ENCODE peak calls at places on chromosomes 3 and 15, in six cellular contexts. One of them, this sample, is unnamed.

GRCh38 chr3:142993958-142994442 is 7.4 kb upstream of the U2SURP start:
- DNase-seq in HepG2: peak
- DNase-seq in H1: peak
- DNase-seq in GM12878: no peak
- DNase-seq in WTC11: peak
- DNase-seq in HCT116: peak
- DNase-seq in this sample: peak

GRCh38 chr3:69249001-69249400 is 126.6 kb upstream of the LMOD3 start:
- DNase-seq in GM12878: no peak
- DNase-seq in WTC11: no peak
- DNase-seq in HepG2: no peak
- DNase-seq in H1: no peak
- DNase-seq in HCT116: no peak
- DNase-seq in this sample: no peak

GRCh38 chr3:49867871-49868321 is 1.8 kb downstream of the CAMKV start:
- DNase-seq in HCT116: no peak
- DNase-seq in H1: peak
- DNase-seq in HepG2: peak
- DNase-seq in GM12878: no peak
- DNase-seq in WTC11: peak
- DNase-seq in this sample: peak

GRCh38 chr15:84112025-84112424 is 123.5 kb upstream of the GOLGA6L4 start:
- DNase-seq in HCT116: no peak
- DNase-seq in H1: no peak
- DNase-seq in HepG2: no peak
- DNase-seq in WTC11: no peak
- DNase-seq in GM12878: no peak
- DNase-seq in this sample: peak

GRCh38 chr15:60047701-60048100 is 43.6 kb downstream of the FOXB1 start:
- DNase-seq in WTC11: no peak
- DNase-seq in GM12878: no peak
- DNase-seq in H1: no peak
- DNase-seq in HepG2: no peak
- DNase-seq in HCT116: no peak
- DNase-seq in this sample: no peak

GRCh38 chr3:50573566-50574279 is 4.4 kb downstream of the HEMK1 start:
- DNase-seq in HCT116: no peak
- DNase-seq in H1: no peak
- DNase-seq in GM12878: no peak
- DNase-seq in WTC11: no peak
- DNase-seq in HepG2: no peak
- DNase-seq in this sample: no peak

GRCh38 chr15:75425966-75426500 is 25.5 kb downstream of the SIN3A start:
- DNase-seq in WTC11: no peak
- DNase-seq in GM12878: no peak
- DNase-seq in HepG2: no peak
- DNase-seq in HCT116: no peak
- DNase-seq in H1: no peak
- DNase-seq in this sample: no peak

GRCh38 chr3:113746955-113747718 is at the start of gene ATP6V1A:
- DNase-seq in HepG2: peak
- DNase-seq in HCT116: no peak
- DNase-seq in GM12878: no peak
- DNase-seq in H1: peak
- DNase-seq in WTC11: peak
- DNase-seq in this sample: peak

GRCh38 chr3:177224406-177224805 is 27.1 kb upstream of the TBL1XR1 start:
- DNase-seq in WTC11: no peak
- DNase-seq in HepG2: no peak
- DNase-seq in GM12878: no peak
- DNase-seq in HCT116: no peak
- DNase-seq in H1: no peak
- DNase-seq in this sample: no peak

GRCh38 chr3:117246771-117247555 is 537.4 kb downstream of the TUSC7 start:
- DNase-seq in HepG2: no peak
- DNase-seq in HCT116: no peak
- DNase-seq in GM12878: no peak
- DNase-seq in H1: no peak
- DNase-seq in WTC11: no peak
- DNase-seq in this sample: no peak

GRCh38 chr3:141192345-141192744 is 39.3 kb upstream of the PXYLP1 start:
- DNase-seq in GM12878: peak
- DNase-seq in HepG2: peak
- DNase-seq in H1: peak
- DNase-seq in HCT116: peak
- DNase-seq in WTC11: peak
- DNase-seq in this sample: peak

GRCh38 chr3:10464068-10464434 is 41.3 kb downstream of the ATP2B2 start:
- DNase-seq in H1: no peak
- DNase-seq in WTC11: no peak
- DNase-seq in HCT116: no peak
- DNase-seq in GM12878: no peak
- DNase-seq in HepG2: no peak
- DNase-seq in this sample: no peak

GRCh38 chr3:59265566-59265965 is 215.7 kb upstream of the CFAP20DC start:
- DNase-seq in HepG2: no peak
- DNase-seq in H1: no peak
- DNase-seq in WTC11: no peak
- DNase-seq in HCT116: no peak
- DNase-seq in GM12878: no peak
- DNase-seq in this sample: no peak

GRCh38 chr15:76339302-76340197 is 3.0 kb downstream of the ISL2 start:
- DNase-seq in H1: peak
- DNase-seq in WTC11: peak
- DNase-seq in HepG2: no peak
- DNase-seq in GM12878: no peak
- DNase-seq in HCT116: no peak
- DNase-seq in this sample: no peak

GRCh38 chr15:90188914-90189748 is 12.0 kb upstream of the SEMA4B start:
- DNase-seq in WTC11: no peak
- DNase-seq in GM12878: no peak
- DNase-seq in HepG2: no peak
- DNase-seq in H1: no peak
- DNase-seq in HCT116: no peak
- DNase-seq in this sample: no peak

GRCh38 chr3:73401616-73402265 is 223.0 kb downstream of the PDZRN3 start:
- DNase-seq in HepG2: no peak
- DNase-seq in WTC11: no peak
- DNase-seq in HCT116: no peak
- DNase-seq in GM12878: no peak
- DNase-seq in H1: no peak
- DNase-seq in this sample: no peak

GRCh38 chr15:100669260-100669659 is 66.9 kb downstream of the ASB7 start:
- DNase-seq in H1: no peak
- DNase-seq in HCT116: no peak
- DNase-seq in HepG2: no peak
- DNase-seq in GM12878: no peak
- DNase-seq in WTC11: no peak
- DNase-seq in this sample: no peak

GRCh38 chr3:105518201-105518600 is 151.5 kb downstream of the ALCAM start:
- DNase-seq in HepG2: no peak
- DNase-seq in GM12878: no peak
- DNase-seq in HCT116: no peak
- DNase-seq in H1: no peak
- DNase-seq in WTC11: no peak
- DNase-seq in this sample: no peak

GRCh38 chr3:99921377-99921695 is 103.7 kb downstream of the CMSS1 start:
- DNase-seq in H1: no peak
- DNase-seq in GM12878: no peak
- DNase-seq in HCT116: no peak
- DNase-seq in HepG2: no peak
- DNase-seq in WTC11: no peak
- DNase-seq in this sample: no peak

GRCh38 chr15:41031232-41032078 is 78.2 kb downstream of the CHAC1 start:
- DNase-seq in HepG2: no peak
- DNase-seq in WTC11: no peak
- DNase-seq in H1: no peak
- DNase-seq in GM12878: no peak
- DNase-seq in HCT116: no peak
- DNase-seq in this sample: no peak

DNA sequence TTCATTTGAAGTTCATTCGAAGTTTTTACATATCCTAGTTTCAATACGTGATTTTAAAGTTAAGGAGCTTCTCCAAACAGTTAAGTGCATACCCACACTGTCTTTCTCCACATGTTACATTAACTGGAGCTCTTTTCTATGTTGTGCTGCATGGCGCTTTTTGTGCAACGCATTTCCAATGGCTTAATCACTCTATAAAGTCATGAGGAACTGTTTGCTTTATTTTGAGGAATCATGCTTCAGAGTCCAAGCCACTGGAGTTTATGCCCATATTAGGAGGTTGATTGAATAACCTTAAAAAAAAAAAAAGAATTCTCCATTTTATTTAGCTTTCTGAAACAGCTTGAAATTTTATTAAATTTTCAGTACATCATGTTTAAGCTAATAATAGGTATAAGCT is 109.4 kb upstream of the MBNL1 start:
- DNase-seq in GM12878: no peak
- DNase-seq in WTC11: no peak
- DNase-seq in H1: no peak
- DNase-seq in HCT116: no peak
- DNase-seq in HepG2: no peak
- DNase-seq in this sample: no peak
- TF ChIP-seq ATF3 in GM12878: no peak
- TF ChIP-seq ATF3 in WTC11: no peak
- TF ChIP-seq ATF3 in H1: no peak
- TF ChIP-seq ATF3 in HCT116: no peak
- TF ChIP-seq ATF3 in HepG2: no peak
- TF ChIP-seq ATF3 in this sample: no peak

GRCh38 chr3:16329792-16330061 is 64.7 kb downstream of the OXNAD1 start:
- DNase-seq in H1: no peak
- DNase-seq in GM12878: no peak
- DNase-seq in HepG2: no peak
- DNase-seq in WTC11: no peak
- DNase-seq in HCT116: no peak
- DNase-seq in this sample: no peak
- TF ChIP-seq ATF3 in H1: no peak
- TF ChIP-seq ATF3 in GM12878: no peak
- TF ChIP-seq ATF3 in HepG2: no peak
- TF ChIP-seq ATF3 in WTC11: no peak
- TF ChIP-seq ATF3 in HCT116: no peak
- TF ChIP-seq ATF3 in this sample: no peak

DNA sequence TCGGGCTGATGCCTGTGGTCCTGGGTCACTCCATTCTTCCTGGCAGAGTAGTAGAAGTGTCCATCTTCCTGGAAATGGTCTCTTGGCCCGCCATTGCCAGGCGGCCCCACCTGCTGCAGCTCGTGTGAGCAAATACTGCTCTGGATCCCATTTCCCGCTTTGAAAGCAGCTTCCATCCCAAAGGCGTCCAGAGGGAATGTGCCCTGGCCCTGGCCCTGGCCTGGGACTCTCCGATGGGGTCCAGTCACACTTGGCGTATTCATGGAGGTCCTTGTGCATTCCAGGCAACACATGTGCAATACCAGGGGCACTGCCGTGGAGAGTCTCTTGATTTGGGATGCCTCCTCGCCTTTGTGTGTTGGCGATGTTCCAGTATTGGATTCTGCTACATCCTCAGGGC is 111.1 kb downstream of the SNRPN start:
- DNase-seq in H1: no peak
- DNase-seq in WTC11: no peak
- DNase-seq in HepG2: no peak
- DNase-seq in HCT116: no peak
- DNase-seq in GM12878: no peak
- DNase-seq in this sample: no peak
- TF ChIP-seq ATF3 in H1: no peak
- TF ChIP-seq ATF3 in WTC11: no peak
- TF ChIP-seq ATF3 in HepG2: no peak
- TF ChIP-seq ATF3 in HCT116: no peak
- TF ChIP-seq ATF3 in GM12878: no peak
- TF ChIP-seq ATF3 in this sample: no peak

DNA sequence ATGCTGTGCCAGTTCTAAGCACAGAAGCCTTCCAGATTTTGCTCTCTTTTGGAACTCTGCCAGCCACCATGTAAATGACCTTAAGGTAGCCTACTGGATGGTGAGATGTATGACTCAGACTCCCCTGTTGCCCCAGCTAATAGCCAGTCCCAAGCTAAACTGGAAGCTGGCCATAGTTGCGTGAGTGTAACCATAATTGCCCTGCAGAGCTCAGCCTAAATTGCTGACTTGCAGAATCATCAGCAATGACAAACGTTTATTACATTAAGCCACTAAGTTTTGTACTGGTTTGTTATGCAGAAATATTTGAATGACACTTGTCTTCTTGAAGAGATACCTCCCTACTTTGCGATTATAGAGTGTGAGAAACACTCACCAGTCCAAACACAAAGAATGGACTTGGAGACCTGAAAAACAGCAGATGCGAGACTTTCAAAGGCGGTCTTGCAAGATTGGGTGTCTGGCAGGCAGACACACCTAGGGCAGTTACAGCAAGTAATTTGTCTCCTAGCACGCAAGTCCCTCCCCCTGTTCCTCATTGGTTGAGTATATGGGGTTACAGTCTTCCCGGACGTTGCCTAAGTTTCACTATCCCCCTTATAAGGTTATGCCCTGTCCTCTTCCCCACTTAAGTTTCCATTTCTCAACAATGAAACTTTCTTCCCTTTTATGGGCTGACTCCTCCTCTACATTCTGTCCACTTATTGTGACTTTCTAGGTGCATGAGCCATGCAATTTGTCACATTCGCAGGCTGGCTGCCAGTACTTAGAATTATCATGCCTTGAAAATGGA is 83.6 kb upstream of the XCR1 start:
- DNase-seq in WTC11: no peak
- DNase-seq in H1: no peak
- DNase-seq in HepG2: no peak
- DNase-seq in GM12878: peak
- DNase-seq in HCT116: peak
- DNase-seq in this sample: no peak
- TF ChIP-seq ATF3 in WTC11: no peak
- TF ChIP-seq ATF3 in H1: no peak
- TF ChIP-seq ATF3 in HepG2: no peak
- TF ChIP-seq ATF3 in GM12878: no peak
- TF ChIP-seq ATF3 in HCT116: no peak
- TF ChIP-seq ATF3 in this sample: peak

GRCh38 chr3:43105224-43105596 is 669 bp downstream of the POMGNT2 start:
- DNase-seq in WTC11: no peak
- DNase-seq in H1: peak
- DNase-seq in HepG2: no peak
- DNase-seq in GM12878: no peak
- DNase-seq in HCT116: no peak
- DNase-seq in this sample: no peak
- TF ChIP-seq ATF3 in WTC11: no peak
- TF ChIP-seq ATF3 in H1: no peak
- TF ChIP-seq ATF3 in HepG2: no peak
- TF ChIP-seq ATF3 in GM12878: no peak
- TF ChIP-seq ATF3 in HCT116: no peak
- TF ChIP-seq ATF3 in this sample: no peak

GRCh38 chr3:183764854-183765731 is 60.3 kb downstream of the MAP6D1 start:
- DNase-seq in HCT116: no peak
- DNase-seq in HepG2: no peak
- DNase-seq in H1: no peak
- DNase-seq in GM12878: no peak
- DNase-seq in WTC11: no peak
- DNase-seq in this sample: no peak
- TF ChIP-seq ATF3 in HCT116: no peak
- TF ChIP-seq ATF3 in HepG2: no peak
- TF ChIP-seq ATF3 in H1: no peak
- TF ChIP-seq ATF3 in GM12878: no peak
- TF ChIP-seq ATF3 in WTC11: no peak
- TF ChIP-seq ATF3 in this sample: no peak

GRCh38 chr3:192080336-192080735 is 619.4 kb downstream of the PYDC2 start:
- DNase-seq in GM12878: no peak
- DNase-seq in HepG2: no peak
- DNase-seq in H1: no peak
- DNase-seq in HCT116: no peak
- DNase-seq in WTC11: no peak
- DNase-seq in this sample: no peak
- TF ChIP-seq ATF3 in GM12878: no peak
- TF ChIP-seq ATF3 in HepG2: no peak
- TF ChIP-seq ATF3 in H1: no peak
- TF ChIP-seq ATF3 in HCT116: no peak
- TF ChIP-seq ATF3 in WTC11: no peak
- TF ChIP-seq ATF3 in this sample: no peak

GRCh38 chr3:127137757-127138536 is 55.0 kb upstream of the PRR23E start:
- DNase-seq in WTC11: no peak
- DNase-seq in HepG2: no peak
- DNase-seq in HCT116: no peak
- DNase-seq in GM12878: no peak
- DNase-seq in H1: no peak
- DNase-seq in this sample: no peak
- TF ChIP-seq ATF3 in WTC11: no peak
- TF ChIP-seq ATF3 in HepG2: no peak
- TF ChIP-seq ATF3 in HCT116: no peak
- TF ChIP-seq ATF3 in GM12878: no peak
- TF ChIP-seq ATF3 in H1: no peak
- TF ChIP-seq ATF3 in this sample: no peak